ENCODE peak calls at places on chromosomes 7 and 10, in seven cellular contexts. One of them, this sample, is unnamed.

GRCh38 chr7:143910473-143911248 is 8.7 kb upstream of the TCAF1 start:
- DNase-seq in body of pancreas: no peak
- DNase-seq in uterus: no peak
- DNase-seq in DND-41: no peak
- DNase-seq in GM10248: no peak
- DNase-seq in RWPE1: no peak
- DNase-seq in AG04449: no peak
- DNase-seq in this sample: no peak

GRCh38 chr7:46558482-46559193 is 637.6 kb upstream of the IGFBP3 start:
- DNase-seq in uterus: no peak
- DNase-seq in GM10248: no peak
- DNase-seq in DND-41: no peak
- DNase-seq in body of pancreas: no peak
- DNase-seq in RWPE1: no peak
- DNase-seq in AG04449: no peak
- DNase-seq in this sample: no peak

GRCh38 chr7:73599916-73600315 is 21.5 kb upstream of the TBL2 start:
- DNase-seq in RWPE1: no peak
- DNase-seq in body of pancreas: no peak
- DNase-seq in GM10248: no peak
- DNase-seq in uterus: no peak
- DNase-seq in DND-41: no peak
- DNase-seq in AG04449: no peak
- DNase-seq in this sample: no peak

GRCh38 chr10:62992145-62992721 is 140.9 kb upstream of the NRBF2 start:
- DNase-seq in GM10248: peak
- DNase-seq in body of pancreas: peak
- DNase-seq in uterus: no peak
- DNase-seq in DND-41: no peak
- DNase-seq in AG04449: no peak
- DNase-seq in RWPE1: no peak
- DNase-seq in this sample: no peak

GRCh38 chr10:5534051-5534821 is 9.5 kb downstream of the CALML3 start:
- DNase-seq in RWPE1: no peak
- DNase-seq in DND-41: no peak
- DNase-seq in AG04449: no peak
- DNase-seq in uterus: no peak
- DNase-seq in body of pancreas: no peak
- DNase-seq in GM10248: no peak
- DNase-seq in this sample: no peak

GRCh38 chr7:121302214-121302745 is 26.5 kb upstream of the WNT16 start:
- DNase-seq in RWPE1: no peak
- DNase-seq in uterus: no peak
- DNase-seq in AG04449: no peak
- DNase-seq in DND-41: no peak
- DNase-seq in GM10248: peak
- DNase-seq in body of pancreas: no peak
- DNase-seq in this sample: no peak

GRCh38 chr7:115984105-115984504 is 46.5 kb downstream of the TFEC start:
- DNase-seq in uterus: no peak
- DNase-seq in RWPE1: no peak
- DNase-seq in body of pancreas: no peak
- DNase-seq in DND-41: no peak
- DNase-seq in GM10248: no peak
- DNase-seq in AG04449: no peak
- DNase-seq in this sample: no peak

GRCh38 chr10:60894816-60895215 is 49.2 kb downstream of the RHOBTB1 start:
- DNase-seq in GM10248: no peak
- DNase-seq in uterus: no peak
- DNase-seq in AG04449: no peak
- DNase-seq in DND-41: no peak
- DNase-seq in RWPE1: peak
- DNase-seq in body of pancreas: no peak
- DNase-seq in this sample: no peak

GRCh38 chr7:116687801-116688201 is 15.8 kb downstream of the MET start:
- DNase-seq in DND-41: no peak
- DNase-seq in AG04449: no peak
- DNase-seq in body of pancreas: no peak
- DNase-seq in uterus: no peak
- DNase-seq in RWPE1: peak
- DNase-seq in GM10248: no peak
- DNase-seq in this sample: no peak

GRCh38 chr10:106705576-106706526 is 458.7 kb downstream of the SORCS1 start:
- DNase-seq in AG04449: no peak
- DNase-seq in uterus: peak
- DNase-seq in DND-41: peak
- DNase-seq in RWPE1: peak
- DNase-seq in GM10248: peak
- DNase-seq in body of pancreas: peak
- DNase-seq in this sample: peak

GRCh38 chr10:48625013-48625412 is 20.1 kb upstream of the ARHGAP22 start:
- DNase-seq in DND-41: no peak
- DNase-seq in body of pancreas: no peak
- DNase-seq in AG04449: no peak
- DNase-seq in uterus: no peak
- DNase-seq in GM10248: no peak
- DNase-seq in RWPE1: no peak
- DNase-seq in this sample: no peak

GRCh38 chr7:66075590-66076458 is at the start of gene ASL:
- DNase-seq in body of pancreas: peak
- DNase-seq in DND-41: peak
- DNase-seq in GM10248: peak
- DNase-seq in uterus: peak
- DNase-seq in AG04449: no peak
- DNase-seq in RWPE1: peak
- DNase-seq in this sample: peak
- TF ChIP-seq CTCF in body of pancreas: no peak
- TF ChIP-seq CTCF in DND-41: peak
- TF ChIP-seq CTCF in GM10248: no peak
- TF ChIP-seq CTCF in uterus: no peak
- TF ChIP-seq CTCF in AG04449: no peak
- TF ChIP-seq CTCF in RWPE1: no peak
- TF ChIP-seq CTCF in this sample: no peak

GRCh38 chr10:38076687-38077086 is 17.4 kb upstream of the ZNF37A start:
- DNase-seq in AG04449: no peak
- DNase-seq in DND-41: no peak
- DNase-seq in uterus: no peak
- DNase-seq in body of pancreas: no peak
- DNase-seq in GM10248: no peak
- DNase-seq in RWPE1: no peak
- DNase-seq in this sample: no peak
- TF ChIP-seq CTCF in AG04449: no peak
- TF ChIP-seq CTCF in DND-41: no peak
- TF ChIP-seq CTCF in uterus: no peak
- TF ChIP-seq CTCF in body of pancreas: no peak
- TF ChIP-seq CTCF in GM10248: no peak
- TF ChIP-seq CTCF in RWPE1: no peak
- TF ChIP-seq CTCF in this sample: no peak

GRCh38 chr10:51369903-51370302 is 295.6 kb downstream of the PRKG1 start:
- DNase-seq in AG04449: no peak
- DNase-seq in GM10248: no peak
- DNase-seq in uterus: no peak
- DNase-seq in RWPE1: peak
- DNase-seq in DND-41: no peak
- DNase-seq in body of pancreas: no peak
- DNase-seq in this sample: no peak

GRCh38 chr10:51371725-51372124 is 297.4 kb downstream of the PRKG1 start:
- DNase-seq in RWPE1: no peak
- DNase-seq in DND-41: no peak
- DNase-seq in uterus: no peak
- DNase-seq in GM10248: no peak
- DNase-seq in body of pancreas: no peak
- DNase-seq in AG04449: no peak
- DNase-seq in this sample: no peak

GRCh38 chr10:51367120-51367519 is 292.8 kb downstream of the PRKG1 start:
- DNase-seq in GM10248: no peak
- DNase-seq in uterus: no peak
- DNase-seq in body of pancreas: no peak
- DNase-seq in DND-41: no peak
- DNase-seq in RWPE1: no peak
- DNase-seq in AG04449: no peak
- DNase-seq in this sample: no peak

GRCh38 chr10:51366044-51366443 is 291.8 kb downstream of the PRKG1 start:
- DNase-seq in uterus: peak
- DNase-seq in GM10248: no peak
- DNase-seq in DND-41: no peak
- DNase-seq in body of pancreas: no peak
- DNase-seq in AG04449: no peak
- DNase-seq in RWPE1: no peak
- DNase-seq in this sample: no peak

DNA sequence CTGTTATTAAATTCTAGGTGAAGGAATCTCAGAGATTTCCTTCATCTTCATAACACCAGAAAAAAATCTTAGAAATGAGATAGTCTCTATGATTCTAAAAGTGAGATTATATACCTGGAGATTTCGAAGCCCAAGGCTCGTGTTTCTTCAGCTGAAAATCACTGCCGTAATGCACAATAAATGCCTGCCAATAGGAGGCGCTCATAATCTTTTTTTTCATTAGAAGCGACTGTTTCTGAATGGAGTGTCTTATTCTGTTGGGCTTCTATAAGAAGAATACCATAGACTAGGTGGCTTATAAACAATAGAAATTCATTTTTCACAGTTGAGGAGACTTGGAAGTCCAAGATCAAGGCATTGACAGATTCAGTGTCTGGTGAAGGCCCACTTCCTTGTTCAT is 294.7 kb downstream of the PRKG1 start:
- DNase-seq in RWPE1: no peak
- DNase-seq in GM10248: no peak
- DNase-seq in AG04449: no peak
- DNase-seq in body of pancreas: peak
- DNase-seq in uterus: no peak
- DNase-seq in DND-41: no peak
- DNase-seq in this sample: no peak
- TF ChIP-seq CTCF in RWPE1: no peak
- TF ChIP-seq CTCF in GM10248: peak
- TF ChIP-seq CTCF in AG04449: no peak
- TF ChIP-seq CTCF in body of pancreas: no peak
- TF ChIP-seq CTCF in uterus: no peak
- TF ChIP-seq CTCF in DND-41: peak
- TF ChIP-seq CTCF in this sample: peak

DNA sequence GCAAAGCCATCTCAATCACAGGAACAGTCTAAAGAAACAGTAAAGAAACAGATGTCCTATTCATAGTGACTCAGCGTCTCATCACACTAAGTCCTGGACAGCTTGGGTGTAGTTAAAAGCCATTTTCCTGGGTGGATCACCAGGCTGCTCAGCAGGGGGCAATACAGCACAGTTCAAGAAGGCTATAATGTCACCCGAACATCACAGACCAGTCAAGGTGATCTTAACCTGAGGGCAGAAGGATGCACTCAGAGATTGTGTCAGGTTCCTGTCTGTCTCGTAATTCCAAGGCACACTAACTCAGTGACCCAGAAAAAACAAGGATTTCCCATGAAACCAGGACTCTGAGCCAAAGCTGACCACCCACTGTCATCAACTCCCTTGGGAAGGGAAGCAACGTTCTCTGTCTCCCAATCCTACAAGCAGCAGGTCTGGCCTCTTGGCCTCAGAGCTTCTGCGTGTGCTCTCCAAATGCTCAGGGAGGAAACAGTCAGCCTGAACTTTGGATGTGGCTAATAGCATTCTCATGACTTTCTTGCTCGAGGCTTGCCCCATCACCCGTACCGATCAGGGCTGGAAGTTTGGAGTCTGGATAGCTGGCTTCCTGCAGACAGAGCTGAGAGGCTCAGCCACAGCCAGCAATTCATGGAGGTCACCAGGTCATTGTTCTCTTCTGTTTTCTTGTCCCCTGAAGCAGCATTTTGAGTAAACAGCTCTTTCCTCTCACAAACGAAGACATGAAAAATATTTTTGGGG is 90.4 kb upstream of the FAM171A1 start:
- DNase-seq in AG04449: no peak
- DNase-seq in RWPE1: no peak
- DNase-seq in body of pancreas: peak
- DNase-seq in uterus: peak
- DNase-seq in DND-41: no peak
- DNase-seq in GM10248: no peak
- DNase-seq in this sample: no peak
- TF ChIP-seq CTCF in AG04449: peak
- TF ChIP-seq CTCF in RWPE1: no peak
- TF ChIP-seq CTCF in body of pancreas: no peak
- TF ChIP-seq CTCF in uterus: peak
- TF ChIP-seq CTCF in DND-41: peak
- TF ChIP-seq CTCF in GM10248: peak
- TF ChIP-seq CTCF in this sample: peak

GRCh38 chr7:21524680-21525079 is 18.2 kb upstream of the DNAH11 start:
- DNase-seq in uterus: no peak
- DNase-seq in RWPE1: no peak
- DNase-seq in DND-41: no peak
- DNase-seq in GM10248: no peak
- DNase-seq in body of pancreas: no peak
- DNase-seq in AG04449: no peak
- DNase-seq in this sample: no peak

GRCh38 chr7:21526448-21526847 is 16.4 kb upstream of the DNAH11 start:
- DNase-seq in RWPE1: no peak
- DNase-seq in body of pancreas: no peak
- DNase-seq in uterus: no peak
- DNase-seq in GM10248: no peak
- DNase-seq in DND-41: no peak
- DNase-seq in AG04449: no peak
- DNase-seq in this sample: no peak

GRCh38 chr7:21526007-21526406 is 16.8 kb upstream of the DNAH11 start:
- DNase-seq in RWPE1: no peak
- DNase-seq in DND-41: no peak
- DNase-seq in AG04449: no peak
- DNase-seq in body of pancreas: no peak
- DNase-seq in GM10248: no peak
- DNase-seq in uterus: no peak
- DNase-seq in this sample: no peak
- TF ChIP-seq CTCF in RWPE1: peak
- TF ChIP-seq CTCF in DND-41: peak
- TF ChIP-seq CTCF in AG04449: peak
- TF ChIP-seq CTCF in body of pancreas: no peak
- TF ChIP-seq CTCF in GM10248: peak
- TF ChIP-seq CTCF in uterus: peak
- TF ChIP-seq CTCF in this sample: peak